ENCODE peak calls at places on chromosomes 3 and 15, in seven cellular contexts. O is ovary, G is A549, K is thyroid gland, C is uterus, J is heart left ventricle, B is IMR-90. M is an unnamed sample.

GRCh38 chr3:111112913-111113312 is 41.3 kb downstream of the NECTIN3 start:
- DNase-seq in C (no peak), G (no peak), O (no peak), K (no peak), J (no peak), B (peak), M (no peak)

GRCh38 chr3:51747840-51748239 is 31.2 kb downstream of the IQCF6 start:
- DNase-seq in J (no peak), C (no peak), O (no peak), G (no peak), B (no peak), K (no peak), M (no peak)

GRCh38 chr15:28977377-28978010 is 91.7 kb downstream of the APBA2 start:
- DNase-seq in K (no peak), B (peak), G (peak), J (peak), C (no peak), O (no peak), M (no peak)

GRCh38 chr3:146968204-146968651 is 363.1 kb upstream of the PLSCR5 start:
- DNase-seq in J (no peak), C (no peak), K (no peak), G (no peak), B (peak), O (no peak), M (no peak)

GRCh38 chr3:27713435-27713880 is 8.7 kb downstream of the EOMES start:
- DNase-seq in O (no peak), B (no peak), C (no peak), J (no peak), G (no peak), K (no peak), M (no peak)

GRCh38 chr3:155560594-155560993 is 184.3 kb downstream of the PLCH1 start:
- DNase-seq in C (no peak), J (no peak), O (no peak), B (no peak), K (no peak), G (peak), M (no peak)

GRCh38 chr3:71601811-71602210 is 18.3 kb upstream of the FOXP1 start:
- DNase-seq in J (no peak), O (no peak), B (peak), C (no peak), K (no peak), G (peak), M (no peak)

GRCh38 chr3:119279101-119279554 is 15.1 kb upstream of the ARHGAP31 start:
- DNase-seq in G (peak), J (peak), O (peak), B (no peak), C (peak), K (no peak), M (no peak)

GRCh38 chr15:62932436-62932835 is 110.1 kb upstream of the TPM1 start:
- DNase-seq in O (no peak), K (no peak), C (no peak), G (no peak), B (peak), J (no peak), M (no peak)

GRCh38 chr3:149726716-149727407 is 25.4 kb downstream of the COMMD2 start:
- DNase-seq in B (peak), J (no peak), K (no peak), G (no peak), C (no peak), O (no peak), M (no peak)

GRCh38 chr15:48244923-48245322 is 38.8 kb downstream of the SLC12A1 start:
- DNase-seq in K (no peak), C (no peak), B (no peak), O (no peak), G (no peak), J (no peak), M (no peak)

GRCh38 chr15:63077952-63078351 is 35.4 kb downstream of the TPM1 start:
- DNase-seq in B (no peak), J (no peak), K (no peak), O (no peak), G (no peak), C (no peak), M (no peak)

GRCh38 chr3:48372377-48372770 is 355 bp downstream of the FBXW12 start:
- DNase-seq in C (no peak), K (no peak), J (no peak), B (no peak), O (no peak), G (no peak), M (no peak)

GRCh38 chr15:48703544-48703943 is 58.0 kb upstream of the FBN1 start:
- DNase-seq in B (peak), O (no peak), G (no peak), K (no peak), C (no peak), J (no peak), M (no peak)

GRCh38 chr3:116669576-116669975 is 40.0 kb upstream of the TUSC7 start:
- DNase-seq in C (no peak), G (no peak), O (no peak), B (no peak), K (no peak), J (no peak), M (no peak)

GRCh38 chr3:125141596-125142417 is 70.7 kb downstream of the SLC12A8 start:
- DNase-seq in K (no peak), J (peak), C (peak), O (peak), G (no peak), B (no peak), M (peak)

GRCh38 chr3:40645883-40646282 is 121.1 kb downstream of the ZNF621 start:
- DNase-seq in B (no peak), C (no peak), K (no peak), J (no peak), G (no peak), O (no peak), M (no peak)

GRCh38 chr3:52532517-52532837 is 1.2 kb downstream of the NT5DC2 start:
- DNase-seq in C (peak), G (no peak), O (peak), K (no peak), B (peak), J (peak), M (peak)

GRCh38 chr3:107224001-107224596 is 153.1 kb upstream of the CCDC54 start:
- DNase-seq in O (no peak), G (no peak), C (no peak), K (no peak), B (no peak), J (no peak), M (no peak)

GRCh38 chr15:31359722-31360111 is 33.1 kb downstream of the KLF13 start:
- DNase-seq in B (no peak), G (no peak), K (no peak), C (no peak), J (no peak), O (no peak), M (no peak)

GRCh38 chr3:20185364-20185732 is 658 bp downstream of the SGO1 start:
- DNase-seq in G (peak), B (peak), J (no peak), C (no peak), O (no peak), K (no peak), M (no peak)

GRCh38 chr3:176867681-176868663 is 329.3 kb downstream of the TBL1XR1 start:
- DNase-seq in C (no peak), J (no peak), O (no peak), K (peak), B (no peak), G (no peak), M (no peak)

GRCh38 chr3:11810276-11810675 is 36.4 kb downstream of the TAMM41 start:
- DNase-seq in C (no peak), O (no peak), G (no peak), B (peak), J (no peak), K (no peak), M (no peak)

GRCh38 chr15:101288905-101289513 is 6.0 kb downstream of the SNRPA1 start:
- DNase-seq in J (no peak), B (peak), O (no peak), K (no peak), C (no peak), G (peak), M (no peak)

DNA sequence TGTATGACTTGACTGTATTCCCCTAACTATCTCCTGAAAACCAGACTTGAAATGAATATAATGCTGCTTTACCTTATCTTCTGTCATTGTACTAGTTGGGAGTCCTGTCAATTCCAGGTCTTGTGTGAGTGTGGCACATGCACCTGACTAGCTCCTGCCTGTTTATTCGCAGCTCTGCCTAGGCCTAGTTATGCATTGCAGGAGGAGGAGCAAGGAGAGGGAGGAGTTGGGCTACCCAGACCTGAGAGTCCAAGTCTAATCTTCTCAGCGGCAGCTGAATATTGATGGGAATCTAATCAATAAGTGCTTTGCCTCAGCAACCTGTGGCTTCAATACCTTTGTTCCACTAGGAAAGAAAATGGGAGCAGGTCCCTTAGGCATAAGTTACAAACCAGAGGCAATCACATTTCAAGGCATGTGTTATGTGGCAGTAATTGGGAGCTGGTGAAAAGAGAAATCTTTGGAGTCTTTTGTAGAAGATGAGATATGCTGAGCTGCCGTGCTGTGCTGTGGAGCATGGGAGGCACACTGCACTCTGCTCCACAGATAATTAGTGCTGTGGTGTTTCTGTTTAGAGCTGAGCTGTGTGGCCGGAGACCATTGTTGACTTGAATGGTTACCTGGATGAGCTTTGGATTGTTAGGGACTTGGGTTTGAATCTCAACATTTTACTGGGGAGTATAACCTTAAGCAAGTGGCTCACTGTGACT is at the start of gene SLC2A2:
- DNase-seq in O (no peak), G (no peak), B (no peak), J (no peak), K (no peak), C (no peak), M (no peak)
- TF ChIP-seq POLR2A in O (no peak), G (no peak), B (no peak), J (no peak), K (no peak), C (no peak), M (no peak)

GRCh38 chr3:42742688-42743087 is 30.4 kb downstream of the CCDC13 start:
- DNase-seq in J (no peak), C (no peak), O (no peak), B (no peak), G (no peak), K (no peak), M (no peak)

GRCh38 chr3:42742259-42742658 is 30.8 kb downstream of the CCDC13 start:
- DNase-seq in O (no peak), G (no peak), J (no peak), C (no peak), B (no peak), K (no peak), M (no peak)

GRCh38 chr3:42736531-42736930 is 33.9 kb upstream of the HHATL start:
- DNase-seq in K (no peak), O (no peak), J (no peak), C (no peak), G (no peak), B (no peak), M (no peak)

GRCh38 chr3:42741796-42742195 is 31.3 kb downstream of the CCDC13 start:
- DNase-seq in O (no peak), K (no peak), B (no peak), C (no peak), J (no peak), G (no peak), M (no peak)

GRCh38 chr3:42739401-42740158 is 33.5 kb downstream of the CCDC13 start:
- DNase-seq in G (no peak), K (peak), C (no peak), B (no peak), O (no peak), J (peak), M (no peak)
- TF ChIP-seq POLR2A in G (no peak), K (no peak), C (no peak), B (no peak), O (no peak), J (no peak), M (no peak)

DNA sequence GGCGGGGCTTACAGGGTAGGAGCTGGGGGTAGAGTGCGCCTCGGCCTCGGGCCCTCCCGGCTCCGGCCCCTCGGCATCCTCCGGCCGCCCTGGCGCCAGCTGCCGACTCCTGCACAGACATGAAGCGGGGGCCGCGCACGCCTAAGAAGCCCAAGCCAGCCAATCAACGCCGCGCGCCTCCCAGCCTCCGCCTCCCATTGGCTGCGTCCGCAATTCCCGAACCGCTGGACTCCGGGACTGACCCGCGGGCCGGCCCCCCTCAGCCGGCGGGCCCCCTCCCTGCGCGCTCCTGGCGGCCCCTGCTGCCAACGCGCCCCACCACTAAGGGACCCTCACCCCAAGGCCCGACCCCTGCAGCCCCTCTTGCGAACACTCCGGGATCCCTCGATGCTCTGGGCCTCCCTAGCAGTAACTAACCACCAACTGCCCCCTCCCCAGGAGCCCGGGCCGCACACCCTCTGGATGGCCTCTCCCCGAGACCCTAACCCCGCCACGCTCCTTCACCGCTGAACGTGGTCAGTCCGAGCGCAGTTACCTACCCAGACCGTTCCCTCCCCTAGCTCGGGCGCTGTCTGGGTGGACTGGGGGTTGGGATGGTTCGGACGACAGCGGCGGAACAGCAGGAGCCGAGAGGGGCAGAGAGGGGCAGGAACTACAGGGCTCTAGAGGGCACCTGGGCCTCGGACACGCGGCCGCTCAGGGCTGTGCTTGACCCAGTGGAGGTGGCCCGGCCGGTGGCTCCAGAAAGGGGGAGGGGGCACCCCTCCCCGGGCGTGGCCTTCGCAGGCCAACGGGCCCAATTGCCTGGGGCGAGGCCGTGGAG is 5.0 kb downstream of the GATA2 start:
- DNase-seq in O (peak), J (peak), G (peak), B (peak), C (peak), K (peak), M (peak)
- TF ChIP-seq POLR2A in O (no peak), J (peak), G (peak), B (peak), C (peak), K (no peak), M (no peak)

DNA sequence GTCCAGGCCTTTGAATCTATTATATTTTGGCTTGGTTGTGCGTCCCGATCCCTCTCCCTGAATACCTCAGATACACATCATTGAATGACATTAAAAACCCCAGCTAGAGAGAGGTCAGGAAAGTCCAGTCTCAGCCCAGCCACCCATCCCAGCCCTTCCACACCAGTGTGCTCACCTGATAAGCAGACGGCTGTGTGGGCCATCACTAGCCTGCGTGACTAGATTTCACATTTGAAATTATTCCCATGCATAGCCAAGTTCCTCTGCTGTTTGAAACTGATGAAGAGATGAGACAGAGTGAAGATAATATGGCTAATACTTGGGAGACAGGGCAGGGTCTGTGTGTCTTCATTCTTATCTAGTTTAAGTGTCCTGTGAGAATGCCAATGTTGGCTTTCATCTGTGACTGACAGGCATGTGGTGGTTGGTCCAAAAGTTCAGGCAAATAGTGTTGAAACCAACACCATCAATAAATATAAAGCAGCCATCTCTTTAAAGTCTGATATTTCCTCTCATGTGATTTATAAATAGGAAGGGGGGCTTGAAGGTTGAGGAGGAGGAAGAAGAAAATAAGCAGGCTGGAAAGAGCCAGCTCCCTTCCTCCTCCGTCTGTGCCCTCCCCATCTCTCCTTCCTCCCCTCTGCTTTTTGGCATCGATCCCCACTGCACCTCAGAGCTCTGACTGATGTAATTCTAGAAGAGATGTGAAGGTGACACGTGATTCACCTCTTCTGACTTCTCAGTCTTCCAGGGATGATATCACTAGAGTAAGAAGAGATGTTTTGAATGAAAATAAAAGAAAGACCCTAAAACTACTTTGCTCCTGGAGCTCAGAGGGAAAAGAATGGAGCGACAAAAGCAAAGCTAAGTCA is 5.1 kb downstream of the FAM43A start:
- DNase-seq in C (peak), G (no peak), J (no peak), B (peak), O (no peak), K (peak), M (no peak)
- TF ChIP-seq POLR2A in C (no peak), G (no peak), J (no peak), B (no peak), O (no peak), K (no peak), M (no peak)

GRCh38 chr15:34239151-34239761 is 14.4 kb downstream of the EMC4 start:
- DNase-seq in O (no peak), G (peak), J (no peak), B (peak), C (no peak), K (no peak), M (no peak)

DNA sequence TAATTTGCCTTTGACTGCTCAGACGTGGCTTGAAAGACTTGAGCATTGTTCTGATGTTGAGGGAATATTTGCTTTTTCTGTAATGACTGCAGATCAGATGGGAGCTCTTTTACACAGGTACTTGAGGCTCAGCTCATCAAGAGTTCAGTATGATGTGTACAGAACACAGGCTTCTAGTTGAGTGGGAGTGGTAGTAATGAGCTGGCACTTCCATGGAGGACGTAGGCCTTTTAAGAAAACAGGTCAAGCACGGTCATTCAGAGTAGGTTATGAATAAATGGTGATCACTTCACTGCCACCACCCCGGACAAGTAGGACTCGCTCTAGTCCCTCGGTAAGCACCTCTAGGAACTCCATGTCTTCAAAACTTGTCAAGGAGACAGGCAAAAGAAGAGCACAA is 8.8 kb downstream of the EMC4 start:
- DNase-seq in G (no peak), O (no peak), B (no peak), K (peak), J (no peak), C (no peak), M (no peak)
- TF ChIP-seq POLR2A in G (no peak), O (no peak), B (no peak), K (no peak), J (no peak), C (no peak), M (no peak)